ENCODE peak calls at places on chromosomes 6 and 20, in five cellular contexts. Y, Q, A, E and W are unnamed samples.

GRCh38 chr20:63416631-63417030 is 55.5 kb upstream of the CHRNA4 start:
- DNase-seq in Y (no peak), Q (no peak), A (no peak), E (no peak), W (no peak)

GRCh38 chr6:46134216-46134615 is 4.4 kb downstream of the ENPP4 start:
- DNase-seq in Y (no peak), Q (no peak), A (no peak), E (no peak), W (no peak)

GRCh38 chr20:38075161-38075998 is 41.8 kb downstream of the RPRD1B start:
- DNase-seq in Y (peak), Q (no peak), A (no peak), E (no peak), W (no peak)

GRCh38 chr6:10272591-10272990 is 142.3 kb downstream of the TFAP2A start:
- DNase-seq in Y (peak), Q (peak), A (no peak), E (peak), W (peak)

GRCh38 chr20:3330046-3330741 is 77.3 kb downstream of the DNAAF9 start:
- DNase-seq in Y (peak), Q (no peak), A (no peak), E (no peak), W (no peak)

GRCh38 chr6:35544748-35545361 is 32.2 kb upstream of the TULP1 start:
- DNase-seq in Y (no peak), Q (peak), A (no peak), E (no peak), W (no peak)

GRCh38 chr6:87082160-87082721 is 12.7 kb downstream of the CGA start:
- DNase-seq in Y (no peak), Q (no peak), A (no peak), E (no peak), W (no peak)

GRCh38 chr6:47434372-47435253 is 43.0 kb upstream of the CD2AP start:
- DNase-seq in Y (no peak), Q (no peak), A (no peak), E (no peak), W (no peak)

GRCh38 chr6:158474961-158475343 is 84.9 kb upstream of the TMEM181 start:
- DNase-seq in Y (peak), Q (peak), A (no peak), E (peak), W (peak)

GRCh38 chr6:3899970-3900439 is 50.8 kb downstream of the FAM50B start:
- DNase-seq in Y (no peak), Q (no peak), A (no peak), E (no peak), W (no peak)

GRCh38 chr6:52595000-52595795 is 18.3 kb upstream of the TRAM2 start:
- DNase-seq in Y (peak), Q (peak), A (no peak), E (peak), W (peak)

GRCh38 chr20:373171-373890 is 7.2 kb upstream of the TRIB3 start:
- DNase-seq in Y (peak), Q (peak), A (no peak), E (peak), W (peak)

GRCh38 chr6:82144007-82144851 is 103.3 kb downstream of the IBTK start:
- DNase-seq in Y (peak), Q (peak), A (no peak), E (peak), W (peak)

GRCh38 chr6:36595168-36595818 is 1.1 kb downstream of the SRSF3 start:
- DNase-seq in Y (peak), Q (peak), A (no peak), E (no peak), W (peak)

GRCh38 chr6:4004249-4004648 is 74.7 kb downstream of the FAM217A start:
- DNase-seq in Y (peak), Q (no peak), A (no peak), E (no peak), W (no peak)

GRCh38 chr20:2163312-2163711 is 61.7 kb downstream of the STK35 start:
- DNase-seq in Y (no peak), Q (no peak), A (no peak), E (no peak), W (no peak)

GRCh38 chr20:44396790-44397189 is 41.3 kb downstream of the HNF4A start:
- DNase-seq in Y (no peak), Q (no peak), A (no peak), E (no peak), W (no peak)

GRCh38 chr6:69090132-69090531 is 455.1 kb downstream of the ADGRB3 start:
- DNase-seq in Y (peak), Q (peak), A (no peak), E (peak), W (peak)

GRCh38 chr6:53412751-53413150 is 64.0 kb upstream of the ELOVL5 start:
- DNase-seq in Y (no peak), Q (no peak), A (no peak), E (no peak), W (no peak)

GRCh38 chr6:158684745-158685355 is 35.0 kb downstream of the SYTL3 start:
- DNase-seq in Y (peak), Q (no peak), A (no peak), E (no peak), W (no peak)

GRCh38 chr6:50699086-50699886 is 14.0 kb upstream of the TFAP2D start:
- DNase-seq in Y (no peak), Q (no peak), A (no peak), E (no peak), W (no peak)

GRCh38 chr20:20548527-20549266 is 163.7 kb downstream of the RALGAPA2 start:
- DNase-seq in Y (no peak), Q (no peak), A (no peak), E (no peak), W (no peak)

GRCh38 chr6:45895569-45895968 is 120.1 kb downstream of the CLIC5 start:
- DNase-seq in Y (no peak), Q (no peak), A (no peak), E (no peak), W (no peak)

GRCh38 chr6:36519352-36519751 is 27.9 kb downstream of the STK38 start:
- DNase-seq in Y (no peak), Q (no peak), A (no peak), E (no peak), W (no peak)

GRCh38 chr20:12166053-12166717 is 248.5 kb downstream of the BTBD3 start:
- DNase-seq in Y (peak), Q (peak), A (no peak), E (peak), W (peak)

GRCh38 chr6:24492475-24492874 is 2.3 kb upstream of the ALDH5A1 start:
- DNase-seq in Y (peak), Q (peak), A (no peak), E (no peak), W (no peak)

GRCh38 chr20:46708172-46708860 is 1.1 kb upstream of the SLC2A10 start:
- DNase-seq in Y (no peak), Q (no peak), A (no peak), E (no peak), W (no peak)

GRCh38 chr6:7042654-7043545 is 64.9 kb upstream of the RREB1 start:
- DNase-seq in Y (no peak), Q (no peak), A (no peak), E (no peak), W (no peak)

GRCh38 chr20:38514947-38515346 is 42.3 kb downstream of the RALGAPB start:
- DNase-seq in Y (no peak), Q (no peak), A (no peak), E (no peak), W (no peak)

GRCh38 chr6:44261581-44261980 is 3.8 kb downstream of the NFKBIE start:
- DNase-seq in Y (no peak), Q (no peak), A (no peak), E (no peak), W (no peak)

GRCh38 chr6:111524735-111525134 is 41.7 kb upstream of the REV3L start:
- DNase-seq in Y (no peak), Q (no peak), A (no peak), E (no peak), W (no peak)

GRCh38 chr6:455006-455585 is 63.5 kb downstream of the IRF4 start:
- DNase-seq in Y (no peak), Q (no peak), A (no peak), E (no peak), W (peak)

GRCh38 chr6:136471372-136471771 is 78.8 kb downstream of the MAP7 start:
- DNase-seq in Y (no peak), Q (no peak), A (no peak), E (no peak), W (no peak)